ENCODE peak calls at places on chromosomes 5 and 9, in seven cellular contexts. One of them, this sample, is unnamed.

GRCh38 chr9:70053864-70054263 is 10.2 kb downstream of the MAMDC2 start:
- DNase-seq in IMR-90: no peak
- DNase-seq in HCT116: peak; percentile 31
- DNase-seq in HepG2: no peak
- DNase-seq in K562: no peak
- DNase-seq in A549: no peak
- DNase-seq in GM12878: no peak
- DNase-seq in this sample: no peak

GRCh38 chr5:176132471-176133288 is 105.5 kb upstream of the SIMC1 start:
- DNase-seq in IMR-90: no peak
- DNase-seq in HepG2: no peak
- DNase-seq in A549: no peak
- DNase-seq in HCT116: no peak
- DNase-seq in K562: no peak
- DNase-seq in GM12878: no peak
- DNase-seq in this sample: no peak

GRCh38 chr5:172958268-172959046 is 767 bp upstream of the RPL26L1 start:
- DNase-seq in GM12878: no peak
- DNase-seq in K562: peak; percentile 96
- DNase-seq in IMR-90: peak; percentile 41
- DNase-seq in A549: peak; percentile 66
- DNase-seq in HepG2: peak; percentile 47
- DNase-seq in HCT116: peak; percentile 29
- DNase-seq in this sample: peak; percentile 95

GRCh38 chr5:151123897-151124751 is 33.5 kb downstream of the ANXA6 start:
- DNase-seq in GM12878: peak; percentile 88
- DNase-seq in IMR-90: peak; percentile 39
- DNase-seq in A549: peak; percentile 20
- DNase-seq in K562: no peak
- DNase-seq in HepG2: no peak
- DNase-seq in HCT116: no peak
- DNase-seq in this sample: no peak

GRCh38 chr5:135400866-135401265 is 1.8 kb upstream of the MACROH2A1 start:
- DNase-seq in HCT116: no peak
- DNase-seq in GM12878: no peak
- DNase-seq in K562: no peak
- DNase-seq in A549: no peak
- DNase-seq in HepG2: peak; percentile 58
- DNase-seq in IMR-90: no peak
- DNase-seq in this sample: no peak

GRCh38 chr9:95409650-95410426 is 92.3 kb upstream of the FANCC start:
- DNase-seq in HepG2: peak; percentile 32
- DNase-seq in IMR-90: peak; percentile 90
- DNase-seq in GM12878: no peak
- DNase-seq in A549: no peak
- DNase-seq in K562: no peak
- DNase-seq in HCT116: peak; percentile 23
- DNase-seq in this sample: no peak

GRCh38 chr9:99745085-99745484 is 76.6 kb upstream of the NR4A3 start:
- DNase-seq in HCT116: no peak
- DNase-seq in IMR-90: no peak
- DNase-seq in GM12878: no peak
- DNase-seq in HepG2: no peak
- DNase-seq in K562: no peak
- DNase-seq in A549: no peak
- DNase-seq in this sample: no peak

GRCh38 chr9:134189475-134190231 is 25.3 kb upstream of the RNU6ATAC start:
- DNase-seq in HepG2: no peak
- DNase-seq in K562: peak; percentile 38
- DNase-seq in GM12878: no peak
- DNase-seq in HCT116: no peak
- DNase-seq in IMR-90: no peak
- DNase-seq in A549: no peak
- DNase-seq in this sample: peak; percentile 25

GRCh38 chr5:107422494-107422893 is 248.2 kb downstream of the EFNA5 start:
- DNase-seq in IMR-90: no peak
- DNase-seq in K562: no peak
- DNase-seq in A549: no peak
- DNase-seq in HepG2: no peak
- DNase-seq in HCT116: no peak
- DNase-seq in GM12878: no peak
- DNase-seq in this sample: no peak

GRCh38 chr5:178382689-178383276 is 150.2 kb upstream of the PHYKPL start:
- DNase-seq in K562: no peak
- DNase-seq in HCT116: no peak
- DNase-seq in IMR-90: no peak
- DNase-seq in A549: no peak
- DNase-seq in HepG2: no peak
- DNase-seq in GM12878: no peak
- DNase-seq in this sample: peak; percentile 66

GRCh38 chr5:10288600-10289213 is 19.0 kb downstream of the CMBL start:
- DNase-seq in IMR-90: no peak
- DNase-seq in HepG2: no peak
- DNase-seq in A549: no peak
- DNase-seq in K562: no peak
- DNase-seq in GM12878: no peak
- DNase-seq in HCT116: no peak
- DNase-seq in this sample: no peak

GRCh38 chr5:21919417-21920022 is 933.6 kb downstream of the CDH12 start:
- DNase-seq in HepG2: peak; percentile 14
- DNase-seq in IMR-90: peak; percentile 45
- DNase-seq in K562: peak; percentile 16
- DNase-seq in HCT116: no peak
- DNase-seq in A549: peak; percentile 24
- DNase-seq in GM12878: peak; percentile 13
- DNase-seq in this sample: peak; percentile 30

GRCh38 chr5:151686673-151687378 is at the start of gene SPARC:
- DNase-seq in HCT116: no peak
- DNase-seq in GM12878: no peak
- DNase-seq in HepG2: no peak
- DNase-seq in K562: no peak
- DNase-seq in A549: no peak
- DNase-seq in IMR-90: peak; percentile 96
- DNase-seq in this sample: peak; percentile 72

GRCh38 chr9:107016383-107016782 is 153.4 kb downstream of the ZNF462 start:
- DNase-seq in K562: no peak
- DNase-seq in HCT116: no peak
- DNase-seq in IMR-90: no peak
- DNase-seq in HepG2: no peak
- DNase-seq in A549: no peak
- DNase-seq in GM12878: no peak
- DNase-seq in this sample: no peak

GRCh38 chr9:137381501-137382443 is 41.2 kb downstream of the EXD3 start:
- DNase-seq in A549: no peak
- DNase-seq in IMR-90: no peak
- DNase-seq in GM12878: no peak
- DNase-seq in K562: no peak
- DNase-seq in HCT116: no peak
- DNase-seq in HepG2: no peak
- DNase-seq in this sample: peak; percentile 31

GRCh38 chr5:18745988-18746615 is 1111.8 kb downstream of the TAF11L14 start:
- DNase-seq in A549: peak; percentile 20
- DNase-seq in GM12878: peak; percentile 89
- DNase-seq in K562: no peak
- DNase-seq in HepG2: peak; percentile 45
- DNase-seq in HCT116: no peak
- DNase-seq in IMR-90: no peak
- DNase-seq in this sample: peak; percentile 11
- TF ChIP-seq RAD21 in A549: no peak
- TF ChIP-seq RAD21 in GM12878: no peak
- TF ChIP-seq RAD21 in K562: no peak
- TF ChIP-seq RAD21 in HepG2: no peak
- TF ChIP-seq RAD21 in HCT116: no peak
- TF ChIP-seq RAD21 in IMR-90: no peak
- TF ChIP-seq RAD21 in this sample: no peak

GRCh38 chr9:98606730-98607129 is 102.0 kb downstream of the GABBR2 start:
- DNase-seq in HepG2: no peak
- DNase-seq in IMR-90: no peak
- DNase-seq in GM12878: no peak
- DNase-seq in HCT116: no peak
- DNase-seq in K562: no peak
- DNase-seq in A549: no peak
- DNase-seq in this sample: no peak

GRCh38 chr9:98609646-98610045 is 99.1 kb downstream of the GABBR2 start:
- DNase-seq in K562: no peak
- DNase-seq in A549: no peak
- DNase-seq in IMR-90: no peak
- DNase-seq in HepG2: no peak
- DNase-seq in GM12878: no peak
- DNase-seq in HCT116: no peak
- DNase-seq in this sample: no peak

GRCh38 chr9:98607152-98607551 is 101.6 kb downstream of the GABBR2 start:
- DNase-seq in K562: no peak
- DNase-seq in GM12878: no peak
- DNase-seq in HepG2: no peak
- DNase-seq in HCT116: no peak
- DNase-seq in IMR-90: peak; percentile 98
- DNase-seq in A549: no peak
- DNase-seq in this sample: no peak

GRCh38 chr9:98610196-98610595 is 98.5 kb downstream of the GABBR2 start:
- DNase-seq in K562: no peak
- DNase-seq in GM12878: no peak
- DNase-seq in HCT116: no peak
- DNase-seq in HepG2: no peak
- DNase-seq in A549: no peak
- DNase-seq in IMR-90: peak; percentile 77
- DNase-seq in this sample: no peak

GRCh38 chr9:98607787-98608186 is 100.9 kb downstream of the GABBR2 start:
- DNase-seq in K562: no peak
- DNase-seq in HCT116: no peak
- DNase-seq in IMR-90: peak; percentile 97
- DNase-seq in HepG2: no peak
- DNase-seq in A549: no peak
- DNase-seq in GM12878: no peak
- DNase-seq in this sample: no peak
- TF ChIP-seq RAD21 in K562: no peak
- TF ChIP-seq RAD21 in HCT116: no peak
- TF ChIP-seq RAD21 in IMR-90: no peak
- TF ChIP-seq RAD21 in HepG2: no peak
- TF ChIP-seq RAD21 in A549: no peak
- TF ChIP-seq RAD21 in GM12878: no peak
- TF ChIP-seq RAD21 in this sample: no peak

GRCh38 chr5:65199988-65200668 is 281.6 kb downstream of the ADAMTS6 start:
- DNase-seq in HepG2: no peak
- DNase-seq in IMR-90: peak; percentile 83
- DNase-seq in HCT116: no peak
- DNase-seq in GM12878: no peak
- DNase-seq in A549: no peak
- DNase-seq in K562: no peak
- DNase-seq in this sample: no peak
- TF ChIP-seq RAD21 in HepG2: no peak
- TF ChIP-seq RAD21 in IMR-90: no peak
- TF ChIP-seq RAD21 in HCT116: no peak
- TF ChIP-seq RAD21 in GM12878: no peak
- TF ChIP-seq RAD21 in A549: no peak
- TF ChIP-seq RAD21 in K562: no peak
- TF ChIP-seq RAD21 in this sample: no peak

DNA sequence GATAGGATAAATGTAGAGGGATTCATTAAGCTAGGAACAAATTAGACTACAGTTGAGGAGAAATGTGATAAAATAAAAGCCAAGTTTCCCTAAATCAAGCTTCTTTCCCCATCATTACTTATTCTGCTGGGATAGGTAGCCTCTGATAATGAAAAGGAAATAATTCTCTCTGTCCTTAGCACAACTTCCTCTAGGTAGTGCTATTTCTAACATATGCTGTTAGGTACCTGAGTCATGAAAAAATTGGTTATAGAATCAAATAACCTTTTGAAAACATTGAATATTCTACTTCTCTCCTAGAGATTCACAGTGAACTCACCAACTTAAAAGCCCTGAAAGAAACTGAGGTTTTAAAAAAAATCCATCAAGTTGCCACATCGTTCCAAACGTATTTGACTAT is 1793.1 kb downstream of the EFNA5 start:
- DNase-seq in HCT116: no peak
- DNase-seq in HepG2: no peak
- DNase-seq in GM12878: no peak
- DNase-seq in K562: no peak
- DNase-seq in IMR-90: no peak
- DNase-seq in A549: no peak
- DNase-seq in this sample: no peak
- TF ChIP-seq RAD21 in HCT116: peak; percentile 20
- TF ChIP-seq RAD21 in HepG2: no peak
- TF ChIP-seq RAD21 in GM12878: no peak
- TF ChIP-seq RAD21 in K562: no peak
- TF ChIP-seq RAD21 in IMR-90: no peak
- TF ChIP-seq RAD21 in A549: no peak
- TF ChIP-seq RAD21 in this sample: no peak

This sample was measured in SK-N-SH.